ENCODE peak calls at places on chromosomes 7 and 10, in eight cellular contexts. One of them, this sample, is unnamed.

GRCh38 chr10:85420501-85421191 is 945.9 kb downstream of the GRID1 start:
- DNase-seq in head of caudate nucleus: no peak
- DNase-seq in HepG2: no peak
- DNase-seq in HS-27A: no peak
- DNase-seq in iris pigment epithelial cell: no peak
- DNase-seq in H7: peak
- DNase-seq in NCI-H774: no peak
- DNase-seq in central memory CD4-positive, alpha-beta T cell: no peak
- DNase-seq in this sample: no peak

GRCh38 chr10:30088178-30088577 is 28.8 kb upstream of the JCAD start:
- DNase-seq in central memory CD4-positive, alpha-beta T cell: no peak
- DNase-seq in HepG2: no peak
- DNase-seq in iris pigment epithelial cell: no peak
- DNase-seq in NCI-H774: no peak
- DNase-seq in HS-27A: no peak
- DNase-seq in H7: peak
- DNase-seq in head of caudate nucleus: no peak
- DNase-seq in this sample: peak

GRCh38 chr10:17435898-17436297 is 18.5 kb downstream of the ST8SIA6 start:
- DNase-seq in iris pigment epithelial cell: no peak
- DNase-seq in HS-27A: no peak
- DNase-seq in central memory CD4-positive, alpha-beta T cell: no peak
- DNase-seq in HepG2: no peak
- DNase-seq in head of caudate nucleus: no peak
- DNase-seq in H7: no peak
- DNase-seq in NCI-H774: no peak
- DNase-seq in this sample: no peak

GRCh38 chr7:109549461-109549860 is 979.8 kb downstream of the DNAJB9 start:
- DNase-seq in HepG2: no peak
- DNase-seq in H7: no peak
- DNase-seq in central memory CD4-positive, alpha-beta T cell: no peak
- DNase-seq in NCI-H774: no peak
- DNase-seq in head of caudate nucleus: no peak
- DNase-seq in HS-27A: no peak
- DNase-seq in iris pigment epithelial cell: no peak
- DNase-seq in this sample: no peak

GRCh38 chr7:159191236-159191635 is 46.6 kb upstream of the VIPR2 start:
- DNase-seq in HS-27A: no peak
- DNase-seq in NCI-H774: no peak
- DNase-seq in HepG2: no peak
- DNase-seq in iris pigment epithelial cell: no peak
- DNase-seq in head of caudate nucleus: no peak
- DNase-seq in central memory CD4-positive, alpha-beta T cell: no peak
- DNase-seq in H7: no peak
- DNase-seq in this sample: no peak

GRCh38 chr10:13161267-13162012 is at the start of gene MCM10:
- DNase-seq in H7: peak
- DNase-seq in head of caudate nucleus: peak
- DNase-seq in HS-27A: peak
- DNase-seq in iris pigment epithelial cell: peak
- DNase-seq in HepG2: peak
- DNase-seq in central memory CD4-positive, alpha-beta T cell: peak
- DNase-seq in NCI-H774: peak
- DNase-seq in this sample: peak

GRCh38 chr10:97407211-97407951 is 6.2 kb upstream of the RRP12 start:
- DNase-seq in head of caudate nucleus: peak
- DNase-seq in H7: peak
- DNase-seq in HS-27A: no peak
- DNase-seq in central memory CD4-positive, alpha-beta T cell: peak
- DNase-seq in HepG2: peak
- DNase-seq in NCI-H774: peak
- DNase-seq in iris pigment epithelial cell: peak
- DNase-seq in this sample: peak

GRCh38 chr10:15035385-15036301 is 8.1 kb upstream of the OLAH start:
- DNase-seq in head of caudate nucleus: no peak
- DNase-seq in H7: peak
- DNase-seq in HS-27A: peak
- DNase-seq in central memory CD4-positive, alpha-beta T cell: no peak
- DNase-seq in NCI-H774: no peak
- DNase-seq in HepG2: no peak
- DNase-seq in iris pigment epithelial cell: peak
- DNase-seq in this sample: peak

GRCh38 chr7:112462236-112462635 is 12.0 kb downstream of the IFRD1 start:
- DNase-seq in HepG2: peak
- DNase-seq in H7: no peak
- DNase-seq in central memory CD4-positive, alpha-beta T cell: no peak
- DNase-seq in NCI-H774: peak
- DNase-seq in HS-27A: no peak
- DNase-seq in head of caudate nucleus: no peak
- DNase-seq in iris pigment epithelial cell: peak
- DNase-seq in this sample: peak

GRCh38 chr10:373516-374309 is 238.5 kb downstream of the ZMYND11 start:
- DNase-seq in central memory CD4-positive, alpha-beta T cell: no peak
- DNase-seq in iris pigment epithelial cell: peak
- DNase-seq in HS-27A: no peak
- DNase-seq in H7: no peak
- DNase-seq in HepG2: peak
- DNase-seq in head of caudate nucleus: no peak
- DNase-seq in NCI-H774: no peak
- DNase-seq in this sample: peak

GRCh38 chr10:3196971-3197353 is 24.4 kb upstream of the PITRM1 start:
- DNase-seq in HepG2: no peak
- DNase-seq in head of caudate nucleus: no peak
- DNase-seq in H7: no peak
- DNase-seq in HS-27A: no peak
- DNase-seq in NCI-H774: no peak
- DNase-seq in iris pigment epithelial cell: no peak
- DNase-seq in central memory CD4-positive, alpha-beta T cell: no peak
- DNase-seq in this sample: no peak

GRCh38 chr10:112120491-112120890 is 63.1 kb downstream of the GPAM start:
- DNase-seq in HepG2: no peak
- DNase-seq in H7: no peak
- DNase-seq in NCI-H774: no peak
- DNase-seq in central memory CD4-positive, alpha-beta T cell: no peak
- DNase-seq in iris pigment epithelial cell: no peak
- DNase-seq in head of caudate nucleus: no peak
- DNase-seq in HS-27A: no peak
- DNase-seq in this sample: no peak

GRCh38 chr7:5423272-5423843 is at the start of gene TNRC18:
- DNase-seq in central memory CD4-positive, alpha-beta T cell: no peak
- DNase-seq in HS-27A: no peak
- DNase-seq in HepG2: no peak
- DNase-seq in H7: peak
- DNase-seq in head of caudate nucleus: peak
- DNase-seq in NCI-H774: no peak
- DNase-seq in iris pigment epithelial cell: no peak
- DNase-seq in this sample: no peak

GRCh38 chr7:11668727-11669126 is 163.3 kb downstream of the THSD7A start:
- DNase-seq in HepG2: no peak
- DNase-seq in head of caudate nucleus: no peak
- DNase-seq in central memory CD4-positive, alpha-beta T cell: no peak
- DNase-seq in H7: no peak
- DNase-seq in NCI-H774: no peak
- DNase-seq in HS-27A: no peak
- DNase-seq in iris pigment epithelial cell: no peak
- DNase-seq in this sample: no peak

GRCh38 chr10:119443970-119444660 is 98.4 kb downstream of the RGS10 start:
- DNase-seq in HepG2: no peak
- DNase-seq in head of caudate nucleus: no peak
- DNase-seq in NCI-H774: no peak
- DNase-seq in iris pigment epithelial cell: no peak
- DNase-seq in HS-27A: no peak
- DNase-seq in central memory CD4-positive, alpha-beta T cell: no peak
- DNase-seq in H7: no peak
- DNase-seq in this sample: no peak

GRCh38 chr10:11806706-11807105 is 16.4 kb upstream of the PROSER2 start:
- DNase-seq in HS-27A: no peak
- DNase-seq in head of caudate nucleus: no peak
- DNase-seq in HepG2: no peak
- DNase-seq in H7: no peak
- DNase-seq in iris pigment epithelial cell: no peak
- DNase-seq in central memory CD4-positive, alpha-beta T cell: no peak
- DNase-seq in NCI-H774: no peak
- DNase-seq in this sample: no peak

GRCh38 chr10:73967544-73967943 is 30.4 kb upstream of the VCL start:
- DNase-seq in head of caudate nucleus: no peak
- DNase-seq in NCI-H774: no peak
- DNase-seq in H7: no peak
- DNase-seq in central memory CD4-positive, alpha-beta T cell: no peak
- DNase-seq in HS-27A: no peak
- DNase-seq in HepG2: no peak
- DNase-seq in iris pigment epithelial cell: no peak
- DNase-seq in this sample: no peak

GRCh38 chr7:24318326-24318725 is 34.3 kb downstream of the NPY start:
- DNase-seq in HepG2: no peak
- DNase-seq in central memory CD4-positive, alpha-beta T cell: no peak
- DNase-seq in NCI-H774: no peak
- DNase-seq in iris pigment epithelial cell: no peak
- DNase-seq in HS-27A: no peak
- DNase-seq in H7: peak
- DNase-seq in head of caudate nucleus: no peak
- DNase-seq in this sample: no peak

GRCh38 chr10:101273330-101273729 is 44.1 kb upstream of the LBX1 start:
- DNase-seq in HepG2: no peak
- DNase-seq in NCI-H774: no peak
- DNase-seq in head of caudate nucleus: no peak
- DNase-seq in H7: no peak
- DNase-seq in central memory CD4-positive, alpha-beta T cell: no peak
- DNase-seq in iris pigment epithelial cell: no peak
- DNase-seq in HS-27A: no peak
- DNase-seq in this sample: no peak

GRCh38 chr7:1193593-1194424 is 33.8 kb upstream of the ZFAND2A start:
- DNase-seq in head of caudate nucleus: peak
- DNase-seq in NCI-H774: no peak
- DNase-seq in H7: peak
- DNase-seq in central memory CD4-positive, alpha-beta T cell: no peak
- DNase-seq in HepG2: no peak
- DNase-seq in HS-27A: no peak
- DNase-seq in iris pigment epithelial cell: peak
- DNase-seq in this sample: peak

GRCh38 chr7:123979876-123980275 is 53.0 kb downstream of the TMEM229A start:
- DNase-seq in NCI-H774: no peak
- DNase-seq in H7: no peak
- DNase-seq in HepG2: no peak
- DNase-seq in head of caudate nucleus: no peak
- DNase-seq in central memory CD4-positive, alpha-beta T cell: no peak
- DNase-seq in iris pigment epithelial cell: peak
- DNase-seq in HS-27A: no peak
- DNase-seq in this sample: peak

GRCh38 chr10:100739516-100740368 is 5.6 kb upstream of the PAX2 start:
- DNase-seq in NCI-H774: no peak
- DNase-seq in iris pigment epithelial cell: no peak
- DNase-seq in HS-27A: no peak
- DNase-seq in HepG2: peak
- DNase-seq in central memory CD4-positive, alpha-beta T cell: no peak
- DNase-seq in head of caudate nucleus: no peak
- DNase-seq in H7: peak
- DNase-seq in this sample: no peak

GRCh38 chr7:119925890-119926289 is 347.1 kb upstream of the KCND2 start:
- DNase-seq in H7: no peak
- DNase-seq in HepG2: no peak
- DNase-seq in head of caudate nucleus: no peak
- DNase-seq in iris pigment epithelial cell: no peak
- DNase-seq in central memory CD4-positive, alpha-beta T cell: no peak
- DNase-seq in HS-27A: no peak
- DNase-seq in NCI-H774: no peak
- DNase-seq in this sample: no peak

GRCh38 chr10:48614481-48615383 is 9.9 kb upstream of the ARHGAP22 start:
- DNase-seq in H7: no peak
- DNase-seq in HepG2: no peak
- DNase-seq in NCI-H774: no peak
- DNase-seq in iris pigment epithelial cell: peak
- DNase-seq in head of caudate nucleus: no peak
- DNase-seq in HS-27A: no peak
- DNase-seq in central memory CD4-positive, alpha-beta T cell: no peak
- DNase-seq in this sample: peak

GRCh38 chr10:93300981-93301380 is 181.2 kb downstream of the MYOF start:
- DNase-seq in central memory CD4-positive, alpha-beta T cell: no peak
- DNase-seq in H7: no peak
- DNase-seq in NCI-H774: no peak
- DNase-seq in HS-27A: no peak
- DNase-seq in iris pigment epithelial cell: no peak
- DNase-seq in HepG2: no peak
- DNase-seq in head of caudate nucleus: no peak
- DNase-seq in this sample: no peak

GRCh38 chr7:135194494-135195095 is 16.7 kb downstream of the WDR91 start:
- DNase-seq in NCI-H774: no peak
- DNase-seq in HepG2: no peak
- DNase-seq in H7: no peak
- DNase-seq in HS-27A: no peak
- DNase-seq in iris pigment epithelial cell: no peak
- DNase-seq in central memory CD4-positive, alpha-beta T cell: no peak
- DNase-seq in head of caudate nucleus: no peak
- DNase-seq in this sample: no peak

GRCh38 chr10:118457824-118458428 is 115.8 kb upstream of the FAM204A start:
- DNase-seq in NCI-H774: no peak
- DNase-seq in HS-27A: no peak
- DNase-seq in head of caudate nucleus: no peak
- DNase-seq in HepG2: peak
- DNase-seq in H7: no peak
- DNase-seq in iris pigment epithelial cell: no peak
- DNase-seq in central memory CD4-positive, alpha-beta T cell: no peak
- DNase-seq in this sample: no peak

GRCh38 chr10:110698340-110698739 is 54.2 kb downstream of the RBM20 start:
- DNase-seq in H7: no peak
- DNase-seq in HS-27A: no peak
- DNase-seq in central memory CD4-positive, alpha-beta T cell: no peak
- DNase-seq in iris pigment epithelial cell: no peak
- DNase-seq in head of caudate nucleus: no peak
- DNase-seq in NCI-H774: no peak
- DNase-seq in HepG2: no peak
- DNase-seq in this sample: no peak

GRCh38 chr10:71382757-71383156 is 14.0 kb upstream of the CDH23 start:
- DNase-seq in HepG2: no peak
- DNase-seq in iris pigment epithelial cell: peak
- DNase-seq in central memory CD4-positive, alpha-beta T cell: no peak
- DNase-seq in NCI-H774: no peak
- DNase-seq in H7: no peak
- DNase-seq in head of caudate nucleus: no peak
- DNase-seq in HS-27A: no peak
- DNase-seq in this sample: peak

GRCh38 chr7:91183408-91183807 is 80.8 kb upstream of the FZD1 start:
- DNase-seq in central memory CD4-positive, alpha-beta T cell: no peak
- DNase-seq in HS-27A: no peak
- DNase-seq in NCI-H774: no peak
- DNase-seq in head of caudate nucleus: no peak
- DNase-seq in H7: no peak
- DNase-seq in iris pigment epithelial cell: no peak
- DNase-seq in HepG2: no peak
- DNase-seq in this sample: no peak

GRCh38 chr7:29877196-29877595 is 70.9 kb downstream of the WIPF3 start:
- DNase-seq in central memory CD4-positive, alpha-beta T cell: no peak
- DNase-seq in iris pigment epithelial cell: no peak
- DNase-seq in H7: no peak
- DNase-seq in NCI-H774: peak
- DNase-seq in head of caudate nucleus: no peak
- DNase-seq in HS-27A: no peak
- DNase-seq in HepG2: peak
- DNase-seq in this sample: no peak

GRCh38 chr7:127396184-127396583 is 3.7 kb upstream of the ZNF800 start:
- DNase-seq in HS-27A: no peak
- DNase-seq in H7: peak
- DNase-seq in NCI-H774: no peak
- DNase-seq in head of caudate nucleus: no peak
- DNase-seq in HepG2: no peak
- DNase-seq in iris pigment epithelial cell: peak
- DNase-seq in central memory CD4-positive, alpha-beta T cell: no peak
- DNase-seq in this sample: peak